ENCODE peak calls at places on chromosomes 3 and 15, in six cellular contexts. One of them, this sample, is unnamed.

GRCh38 chr3:39208463-39209055 is 16.2 kb upstream of the XIRP1 start:
- DNase-seq in upper lobe of right lung: no peak
- DNase-seq in breast epithelium: no peak
- DNase-seq in heart right ventricle: peak; percentile 77
- DNase-seq in mesothelial cell of epicardium: no peak
- DNase-seq in fibroblast of mammary gland: peak; percentile 65
- DNase-seq in this sample: peak; percentile 36

GRCh38 chr15:39583586-39584265 is 2.8 kb downstream of the THBS1 start:
- DNase-seq in breast epithelium: no peak
- DNase-seq in mesothelial cell of epicardium: no peak
- DNase-seq in upper lobe of right lung: no peak
- DNase-seq in heart right ventricle: no peak
- DNase-seq in fibroblast of mammary gland: peak; percentile 60
- DNase-seq in this sample: no peak

GRCh38 chr15:40936234-40936708 is 7.1 kb downstream of the DLL4 start:
- DNase-seq in breast epithelium: no peak
- DNase-seq in fibroblast of mammary gland: no peak
- DNase-seq in mesothelial cell of epicardium: no peak
- DNase-seq in upper lobe of right lung: no peak
- DNase-seq in heart right ventricle: no peak
- DNase-seq in this sample: no peak

GRCh38 chr3:173465112-173465511 is 67.6 kb downstream of the NLGN1 start:
- DNase-seq in breast epithelium: no peak
- DNase-seq in heart right ventricle: no peak
- DNase-seq in fibroblast of mammary gland: peak; percentile 63
- DNase-seq in upper lobe of right lung: no peak
- DNase-seq in mesothelial cell of epicardium: no peak
- DNase-seq in this sample: no peak

GRCh38 chr3:13348671-13349396 is 71.3 kb downstream of the NUP210 start:
- DNase-seq in mesothelial cell of epicardium: no peak
- DNase-seq in upper lobe of right lung: no peak
- DNase-seq in heart right ventricle: peak; percentile 14
- DNase-seq in fibroblast of mammary gland: no peak
- DNase-seq in breast epithelium: no peak
- DNase-seq in this sample: no peak

GRCh38 chr3:133662256-133662773 is 574 bp upstream of the TOPBP1 start:
- DNase-seq in upper lobe of right lung: no peak
- DNase-seq in heart right ventricle: no peak
- DNase-seq in mesothelial cell of epicardium: no peak
- DNase-seq in fibroblast of mammary gland: peak; percentile 33
- DNase-seq in breast epithelium: no peak
- DNase-seq in this sample: no peak

GRCh38 chr15:68261241-68261640 is 16.3 kb upstream of the FEM1B start:
- DNase-seq in fibroblast of mammary gland: no peak
- DNase-seq in mesothelial cell of epicardium: no peak
- DNase-seq in upper lobe of right lung: no peak
- DNase-seq in heart right ventricle: no peak
- DNase-seq in breast epithelium: no peak
- DNase-seq in this sample: no peak

GRCh38 chr15:67199881-67200763 is 54.3 kb downstream of the AAGAB start:
- DNase-seq in breast epithelium: no peak
- DNase-seq in heart right ventricle: no peak
- DNase-seq in fibroblast of mammary gland: peak; percentile 79
- DNase-seq in mesothelial cell of epicardium: no peak
- DNase-seq in upper lobe of right lung: no peak
- DNase-seq in this sample: no peak

GRCh38 chr3:173397161-173398110 is at the start of gene NLGN1:
- DNase-seq in upper lobe of right lung: peak; percentile 83
- DNase-seq in mesothelial cell of epicardium: peak; percentile 42
- DNase-seq in breast epithelium: peak; percentile 61
- DNase-seq in heart right ventricle: peak; percentile 68
- DNase-seq in fibroblast of mammary gland: peak; percentile 61
- DNase-seq in this sample: peak; percentile 63

GRCh38 chr15:40471778-40472130 is 970 bp downstream of the CHST14 start:
- DNase-seq in fibroblast of mammary gland: no peak
- DNase-seq in mesothelial cell of epicardium: no peak
- DNase-seq in heart right ventricle: no peak
- DNase-seq in breast epithelium: no peak
- DNase-seq in upper lobe of right lung: peak; percentile 70
- DNase-seq in this sample: no peak

GRCh38 chr15:78276032-78276943 is 11.9 kb downstream of the DNAJA4 start:
- DNase-seq in heart right ventricle: no peak
- DNase-seq in mesothelial cell of epicardium: no peak
- DNase-seq in upper lobe of right lung: no peak
- DNase-seq in breast epithelium: no peak
- DNase-seq in fibroblast of mammary gland: no peak
- DNase-seq in this sample: no peak

GRCh38 chr3:197552198-197552597 is 3.6 kb downstream of the BDH1 start:
- DNase-seq in breast epithelium: no peak
- DNase-seq in upper lobe of right lung: no peak
- DNase-seq in fibroblast of mammary gland: no peak
- DNase-seq in heart right ventricle: no peak
- DNase-seq in mesothelial cell of epicardium: no peak
- DNase-seq in this sample: no peak

GRCh38 chr3:111913163-111913763 is 54.2 kb downstream of the PHLDB2 start:
- DNase-seq in upper lobe of right lung: no peak
- DNase-seq in mesothelial cell of epicardium: no peak
- DNase-seq in breast epithelium: no peak
- DNase-seq in heart right ventricle: no peak
- DNase-seq in fibroblast of mammary gland: no peak
- DNase-seq in this sample: no peak

GRCh38 chr15:75231836-75232235 is 26.3 kb upstream of the GOLGA6C start:
- DNase-seq in breast epithelium: no peak
- DNase-seq in fibroblast of mammary gland: no peak
- DNase-seq in mesothelial cell of epicardium: no peak
- DNase-seq in upper lobe of right lung: peak; percentile 26
- DNase-seq in heart right ventricle: no peak
- DNase-seq in this sample: no peak

GRCh38 chr3:188827593-188827992 is 344.2 kb upstream of the TPRG1 start:
- DNase-seq in mesothelial cell of epicardium: no peak
- DNase-seq in breast epithelium: no peak
- DNase-seq in fibroblast of mammary gland: peak; percentile 16
- DNase-seq in upper lobe of right lung: no peak
- DNase-seq in heart right ventricle: no peak
- DNase-seq in this sample: no peak

GRCh38 chr15:81209635-81210034 is 13.0 kb downstream of the IL16 start:
- DNase-seq in heart right ventricle: no peak
- DNase-seq in fibroblast of mammary gland: no peak
- DNase-seq in breast epithelium: no peak
- DNase-seq in upper lobe of right lung: no peak
- DNase-seq in mesothelial cell of epicardium: no peak
- DNase-seq in this sample: no peak

GRCh38 chr3:99751649-99752048 is 66.0 kb upstream of the CMSS1 start:
- DNase-seq in upper lobe of right lung: no peak
- DNase-seq in mesothelial cell of epicardium: no peak
- DNase-seq in breast epithelium: no peak
- DNase-seq in heart right ventricle: no peak
- DNase-seq in fibroblast of mammary gland: peak; percentile 88
- DNase-seq in this sample: no peak

GRCh38 chr3:37419979-37420378 is 245.6 kb upstream of the LRRFIP2 start:
- DNase-seq in upper lobe of right lung: no peak
- DNase-seq in heart right ventricle: no peak
- DNase-seq in fibroblast of mammary gland: no peak
- DNase-seq in breast epithelium: no peak
- DNase-seq in mesothelial cell of epicardium: no peak
- DNase-seq in this sample: no peak

GRCh38 chr15:52295421-52295991 is at the start of gene MYO5C:
- DNase-seq in heart right ventricle: peak; percentile 80
- DNase-seq in mesothelial cell of epicardium: peak; percentile 49
- DNase-seq in breast epithelium: peak; percentile 94
- DNase-seq in fibroblast of mammary gland: no peak
- DNase-seq in upper lobe of right lung: peak; percentile 96
- DNase-seq in this sample: peak; percentile 51

GRCh38 chr3:57166660-57167059 is 1.5 kb upstream of the IL17RD start:
- DNase-seq in breast epithelium: no peak
- DNase-seq in fibroblast of mammary gland: no peak
- DNase-seq in heart right ventricle: no peak
- DNase-seq in mesothelial cell of epicardium: no peak
- DNase-seq in upper lobe of right lung: no peak
- DNase-seq in this sample: no peak

GRCh38 chr3:14248849-14249523 is 70.4 kb downstream of the LSM3 start:
- DNase-seq in fibroblast of mammary gland: no peak
- DNase-seq in mesothelial cell of epicardium: no peak
- DNase-seq in breast epithelium: no peak
- DNase-seq in heart right ventricle: no peak
- DNase-seq in upper lobe of right lung: no peak
- DNase-seq in this sample: no peak

GRCh38 chr3:187295635-187296034 is 4.1 kb upstream of the MASP1 start:
- DNase-seq in mesothelial cell of epicardium: no peak
- DNase-seq in fibroblast of mammary gland: peak; percentile 25
- DNase-seq in breast epithelium: no peak
- DNase-seq in heart right ventricle: no peak
- DNase-seq in upper lobe of right lung: no peak
- DNase-seq in this sample: no peak

GRCh38 chr15:40565333-40566238 is 744 bp upstream of the CCDC32 start:
- DNase-seq in fibroblast of mammary gland: no peak
- DNase-seq in heart right ventricle: no peak
- DNase-seq in mesothelial cell of epicardium: no peak
- DNase-seq in upper lobe of right lung: no peak
- DNase-seq in breast epithelium: no peak
- DNase-seq in this sample: no peak

GRCh38 chr3:195008816-195009215 is 262.1 kb downstream of the XXYLT1 start:
- DNase-seq in mesothelial cell of epicardium: no peak
- DNase-seq in upper lobe of right lung: peak; percentile 32
- DNase-seq in breast epithelium: no peak
- DNase-seq in heart right ventricle: no peak
- DNase-seq in fibroblast of mammary gland: no peak
- DNase-seq in this sample: no peak

DNA sequence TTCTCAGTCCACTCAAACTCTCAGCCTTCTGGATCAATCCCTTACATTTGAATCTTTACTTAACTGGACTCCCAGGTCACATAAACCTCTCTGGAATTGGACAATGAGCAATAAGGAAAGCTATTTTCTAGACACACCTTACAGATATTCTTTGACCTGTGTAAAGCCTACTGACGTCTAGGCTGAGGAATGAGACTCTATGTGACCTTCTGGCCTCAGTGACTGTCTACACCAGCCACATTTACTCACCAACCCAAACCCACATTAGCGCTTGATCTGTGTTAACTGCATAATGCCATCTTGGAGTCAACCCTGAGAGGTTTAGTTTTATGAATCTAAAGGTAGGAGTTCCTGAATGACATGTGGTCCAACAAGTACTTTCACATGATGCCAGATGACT is 11.3 kb upstream of the COMMD2 start:
- DNase-seq in fibroblast of mammary gland: no peak
- DNase-seq in upper lobe of right lung: no peak
- DNase-seq in heart right ventricle: no peak
- DNase-seq in breast epithelium: no peak
- DNase-seq in mesothelial cell of epicardium: no peak
- DNase-seq in this sample: no peak
- TF ChIP-seq CTCF in fibroblast of mammary gland: no peak
- TF ChIP-seq CTCF in upper lobe of right lung: no peak
- TF ChIP-seq CTCF in heart right ventricle: no peak
- TF ChIP-seq CTCF in breast epithelium: no peak
- TF ChIP-seq CTCF in mesothelial cell of epicardium: no peak
- TF ChIP-seq CTCF in this sample: no peak

GRCh38 chr3:116512281-116512680 is 67.0 kb upstream of the LSAMP start:
- DNase-seq in mesothelial cell of epicardium: no peak
- DNase-seq in heart right ventricle: no peak
- DNase-seq in upper lobe of right lung: no peak
- DNase-seq in fibroblast of mammary gland: no peak
- DNase-seq in breast epithelium: no peak
- DNase-seq in this sample: no peak

GRCh38 chr3:116512931-116513330 is 67.6 kb upstream of the LSAMP start:
- DNase-seq in breast epithelium: no peak
- DNase-seq in fibroblast of mammary gland: no peak
- DNase-seq in upper lobe of right lung: no peak
- DNase-seq in heart right ventricle: no peak
- DNase-seq in mesothelial cell of epicardium: no peak
- DNase-seq in this sample: no peak

DNA sequence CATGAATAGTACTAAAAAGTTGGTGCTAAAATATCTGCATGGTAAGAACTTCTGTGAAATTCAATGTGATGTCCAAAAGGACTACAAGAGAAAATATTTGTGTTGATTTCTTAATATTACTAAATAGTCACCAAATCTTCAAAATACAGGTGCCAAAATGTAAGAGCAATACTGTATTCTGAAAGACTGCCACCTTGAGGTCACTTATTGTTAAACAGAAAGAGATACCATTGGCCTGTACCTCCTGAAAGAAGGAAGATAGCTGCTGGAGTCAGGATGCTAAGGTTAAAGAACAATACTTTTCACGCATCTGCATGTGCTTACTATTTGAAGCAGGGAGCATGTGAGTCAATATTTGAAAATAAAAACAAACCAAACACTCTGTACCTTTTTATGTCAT is 72.0 kb upstream of the LSAMP start:
- DNase-seq in mesothelial cell of epicardium: no peak
- DNase-seq in breast epithelium: no peak
- DNase-seq in heart right ventricle: no peak
- DNase-seq in fibroblast of mammary gland: peak; percentile 11
- DNase-seq in upper lobe of right lung: no peak
- DNase-seq in this sample: no peak
- TF ChIP-seq CTCF in mesothelial cell of epicardium: peak; percentile 19
- TF ChIP-seq CTCF in breast epithelium: no peak
- TF ChIP-seq CTCF in heart right ventricle: no peak
- TF ChIP-seq CTCF in fibroblast of mammary gland: peak; percentile 27
- TF ChIP-seq CTCF in upper lobe of right lung: no peak
- TF ChIP-seq CTCF in this sample: peak; percentile 54

DNA sequence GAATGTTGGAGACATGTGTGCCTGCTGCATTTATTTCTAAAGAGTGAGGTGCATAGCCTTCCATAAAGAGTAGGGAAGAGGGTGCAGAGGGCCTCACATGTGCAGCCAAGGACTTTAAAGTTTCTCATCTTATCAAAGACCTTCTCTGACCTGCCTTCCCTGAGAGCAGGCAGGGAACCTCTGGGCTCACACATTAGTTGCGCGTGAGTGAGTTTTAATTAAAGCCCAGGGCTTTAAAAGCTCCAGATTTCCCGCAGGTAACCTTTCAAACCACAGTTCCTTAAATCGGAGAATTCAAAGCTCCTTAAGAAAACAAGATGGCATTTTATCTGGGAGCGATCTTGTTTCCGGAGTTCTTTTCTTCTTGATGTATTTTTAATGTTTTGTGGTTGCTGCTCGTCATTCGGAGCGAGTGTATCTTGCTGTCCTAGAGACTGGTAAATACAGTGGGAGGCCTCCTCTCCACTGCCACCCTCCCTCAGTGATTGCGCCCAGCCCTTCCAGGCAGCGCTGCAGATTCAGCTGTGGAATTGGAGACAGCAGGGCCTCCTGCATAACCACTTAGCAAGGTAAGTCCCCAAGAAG is 284.3 kb downstream of the CLSTN2 start:
- DNase-seq in fibroblast of mammary gland: no peak
- DNase-seq in mesothelial cell of epicardium: no peak
- DNase-seq in heart right ventricle: no peak
- DNase-seq in breast epithelium: no peak
- DNase-seq in upper lobe of right lung: no peak
- DNase-seq in this sample: no peak
- TF ChIP-seq CTCF in fibroblast of mammary gland: no peak
- TF ChIP-seq CTCF in mesothelial cell of epicardium: no peak
- TF ChIP-seq CTCF in heart right ventricle: no peak
- TF ChIP-seq CTCF in breast epithelium: no peak
- TF ChIP-seq CTCF in upper lobe of right lung: no peak
- TF ChIP-seq CTCF in this sample: no peak

GRCh38 chr3:25831578-25831977 is 41.7 kb downstream of the OXSM start:
- DNase-seq in breast epithelium: no peak
- DNase-seq in mesothelial cell of epicardium: no peak
- DNase-seq in upper lobe of right lung: no peak
- DNase-seq in heart right ventricle: no peak
- DNase-seq in fibroblast of mammary gland: peak; percentile 47
- DNase-seq in this sample: no peak
- TF ChIP-seq CTCF in breast epithelium: no peak
- TF ChIP-seq CTCF in mesothelial cell of epicardium: no peak
- TF ChIP-seq CTCF in upper lobe of right lung: no peak
- TF ChIP-seq CTCF in heart right ventricle: no peak
- TF ChIP-seq CTCF in fibroblast of mammary gland: peak; percentile 47
- TF ChIP-seq CTCF in this sample: no peak